ENCODE peak calls at places on chromosomes 1 and 21, in seven cellular contexts. One of them, this sample, is unnamed.

GRCh38 chr1:43617011-43617410 is 32.9 kb upstream of the KDM4A start:
- DNase-seq in heart left ventricle: no peak
- DNase-seq in right lobe of liver: no peak
- DNase-seq in naive thymus-derived CD4-positive, alpha-beta T cell: no peak
- DNase-seq in endothelial cell of umbilical vein: no peak
- DNase-seq in epithelial cell of prostate: no peak
- DNase-seq in CD8-positive, alpha-beta memory T cell: no peak
- DNase-seq in this sample: no peak

GRCh38 chr1:173459885-173460284 is 17.2 kb upstream of the PRDX6 start:
- DNase-seq in heart left ventricle: no peak
- DNase-seq in right lobe of liver: no peak
- DNase-seq in naive thymus-derived CD4-positive, alpha-beta T cell: no peak
- DNase-seq in endothelial cell of umbilical vein: no peak
- DNase-seq in epithelial cell of prostate: no peak
- DNase-seq in CD8-positive, alpha-beta memory T cell: no peak
- DNase-seq in this sample: no peak

GRCh38 chr1:159171688-159172501 is 480 bp downstream of the CADM3 start:
- DNase-seq in heart left ventricle: no peak
- DNase-seq in right lobe of liver: no peak
- DNase-seq in naive thymus-derived CD4-positive, alpha-beta T cell: no peak
- DNase-seq in endothelial cell of umbilical vein: peak
- DNase-seq in epithelial cell of prostate: no peak
- DNase-seq in CD8-positive, alpha-beta memory T cell: no peak
- DNase-seq in this sample: no peak

GRCh38 chr1:201495447-201496295 is 11.3 kb downstream of the CSRP1 start:
- DNase-seq in heart left ventricle: peak
- DNase-seq in right lobe of liver: no peak
- DNase-seq in naive thymus-derived CD4-positive, alpha-beta T cell: no peak
- DNase-seq in endothelial cell of umbilical vein: peak
- DNase-seq in epithelial cell of prostate: no peak
- DNase-seq in CD8-positive, alpha-beta memory T cell: no peak
- DNase-seq in this sample: no peak

GRCh38 chr1:59333626-59334277 is 36.9 kb downstream of the FGGY start:
- DNase-seq in heart left ventricle: no peak
- DNase-seq in right lobe of liver: no peak
- DNase-seq in naive thymus-derived CD4-positive, alpha-beta T cell: no peak
- DNase-seq in endothelial cell of umbilical vein: no peak
- DNase-seq in epithelial cell of prostate: peak
- DNase-seq in CD8-positive, alpha-beta memory T cell: no peak
- DNase-seq in this sample: no peak

GRCh38 chr1:42793824-42794223 is 9.0 kb downstream of the TMEM269 start:
- DNase-seq in heart left ventricle: no peak
- DNase-seq in right lobe of liver: no peak
- DNase-seq in naive thymus-derived CD4-positive, alpha-beta T cell: no peak
- DNase-seq in endothelial cell of umbilical vein: no peak
- DNase-seq in epithelial cell of prostate: no peak
- DNase-seq in CD8-positive, alpha-beta memory T cell: no peak
- DNase-seq in this sample: no peak

GRCh38 chr21:41226853-41227252 is 58.9 kb downstream of the BACE2 start:
- DNase-seq in heart left ventricle: no peak
- DNase-seq in right lobe of liver: no peak
- DNase-seq in naive thymus-derived CD4-positive, alpha-beta T cell: no peak
- DNase-seq in endothelial cell of umbilical vein: no peak
- DNase-seq in epithelial cell of prostate: no peak
- DNase-seq in CD8-positive, alpha-beta memory T cell: no peak
- DNase-seq in this sample: no peak

GRCh38 chr1:228271701-228272251 is 63.9 kb downstream of the OBSCN start:
- DNase-seq in heart left ventricle: no peak
- DNase-seq in right lobe of liver: no peak
- DNase-seq in naive thymus-derived CD4-positive, alpha-beta T cell: no peak
- DNase-seq in endothelial cell of umbilical vein: no peak
- DNase-seq in epithelial cell of prostate: no peak
- DNase-seq in CD8-positive, alpha-beta memory T cell: no peak
- DNase-seq in this sample: no peak

GRCh38 chr1:67840449-67840848 is 7.2 kb upstream of the GNG12 start:
- DNase-seq in heart left ventricle: no peak
- DNase-seq in right lobe of liver: no peak
- DNase-seq in naive thymus-derived CD4-positive, alpha-beta T cell: no peak
- DNase-seq in endothelial cell of umbilical vein: peak
- DNase-seq in epithelial cell of prostate: no peak
- DNase-seq in CD8-positive, alpha-beta memory T cell: no peak
- DNase-seq in this sample: no peak

GRCh38 chr1:215748431-215748830 is 181.3 kb downstream of the KCTD3 start:
- DNase-seq in heart left ventricle: no peak
- DNase-seq in right lobe of liver: no peak
- DNase-seq in naive thymus-derived CD4-positive, alpha-beta T cell: no peak
- DNase-seq in endothelial cell of umbilical vein: no peak
- DNase-seq in epithelial cell of prostate: no peak
- DNase-seq in CD8-positive, alpha-beta memory T cell: no peak
- DNase-seq in this sample: no peak

GRCh38 chr1:42684139-42684538 is 1.9 kb downstream of the YBX1 start:
- DNase-seq in heart left ventricle: no peak
- DNase-seq in right lobe of liver: no peak
- DNase-seq in naive thymus-derived CD4-positive, alpha-beta T cell: no peak
- DNase-seq in endothelial cell of umbilical vein: no peak
- DNase-seq in epithelial cell of prostate: no peak
- DNase-seq in CD8-positive, alpha-beta memory T cell: no peak
- DNase-seq in this sample: no peak

GRCh38 chr1:8598060-8598724 is 219.2 kb downstream of the RERE start:
- DNase-seq in heart left ventricle: peak
- DNase-seq in right lobe of liver: no peak
- DNase-seq in naive thymus-derived CD4-positive, alpha-beta T cell: no peak
- DNase-seq in endothelial cell of umbilical vein: peak
- DNase-seq in epithelial cell of prostate: no peak
- DNase-seq in CD8-positive, alpha-beta memory T cell: no peak
- DNase-seq in this sample: no peak

GRCh38 chr1:55285849-55286248 is 70.7 kb upstream of the USP24 start:
- DNase-seq in heart left ventricle: no peak
- DNase-seq in right lobe of liver: no peak
- DNase-seq in naive thymus-derived CD4-positive, alpha-beta T cell: no peak
- DNase-seq in endothelial cell of umbilical vein: peak
- DNase-seq in epithelial cell of prostate: peak
- DNase-seq in CD8-positive, alpha-beta memory T cell: no peak
- DNase-seq in this sample: no peak

GRCh38 chr1:45635211-45635610 is 11.4 kb upstream of the CCDC17 start:
- DNase-seq in heart left ventricle: no peak
- DNase-seq in right lobe of liver: no peak
- DNase-seq in naive thymus-derived CD4-positive, alpha-beta T cell: no peak
- DNase-seq in endothelial cell of umbilical vein: no peak
- DNase-seq in epithelial cell of prostate: no peak
- DNase-seq in CD8-positive, alpha-beta memory T cell: no peak
- DNase-seq in this sample: no peak

GRCh38 chr1:183652547-183653467 is at the start of gene APOBEC4:
- DNase-seq in heart left ventricle: no peak
- DNase-seq in right lobe of liver: no peak
- DNase-seq in naive thymus-derived CD4-positive, alpha-beta T cell: peak
- DNase-seq in endothelial cell of umbilical vein: no peak
- DNase-seq in epithelial cell of prostate: no peak
- DNase-seq in CD8-positive, alpha-beta memory T cell: no peak
- DNase-seq in this sample: no peak

GRCh38 chr1:89865498-89866385 is 44.9 kb downstream of the LRRC8D start:
- DNase-seq in heart left ventricle: no peak
- DNase-seq in right lobe of liver: no peak
- DNase-seq in naive thymus-derived CD4-positive, alpha-beta T cell: no peak
- DNase-seq in endothelial cell of umbilical vein: peak
- DNase-seq in epithelial cell of prostate: peak
- DNase-seq in CD8-positive, alpha-beta memory T cell: no peak
- DNase-seq in this sample: no peak

GRCh38 chr1:9797049-9797448 is 26.7 kb downstream of the CLSTN1 start:
- DNase-seq in heart left ventricle: no peak
- DNase-seq in right lobe of liver: no peak
- DNase-seq in naive thymus-derived CD4-positive, alpha-beta T cell: no peak
- DNase-seq in endothelial cell of umbilical vein: no peak
- DNase-seq in epithelial cell of prostate: no peak
- DNase-seq in CD8-positive, alpha-beta memory T cell: no peak
- DNase-seq in this sample: no peak

GRCh38 chr1:232780354-232780753 is 24.9 kb upstream of the MAP10 start:
- DNase-seq in heart left ventricle: no peak
- DNase-seq in right lobe of liver: no peak
- DNase-seq in naive thymus-derived CD4-positive, alpha-beta T cell: no peak
- DNase-seq in endothelial cell of umbilical vein: no peak
- DNase-seq in epithelial cell of prostate: no peak
- DNase-seq in CD8-positive, alpha-beta memory T cell: no peak
- DNase-seq in this sample: no peak

GRCh38 chr1:206744683-206745082 is 25.9 kb upstream of the IL19 start:
- DNase-seq in heart left ventricle: peak
- DNase-seq in right lobe of liver: no peak
- DNase-seq in naive thymus-derived CD4-positive, alpha-beta T cell: no peak
- DNase-seq in endothelial cell of umbilical vein: no peak
- DNase-seq in epithelial cell of prostate: no peak
- DNase-seq in CD8-positive, alpha-beta memory T cell: no peak
- DNase-seq in this sample: no peak

GRCh38 chr1:16116625-16117024 is 39.2 kb downstream of the EPHA2 start:
- DNase-seq in heart left ventricle: no peak
- DNase-seq in right lobe of liver: no peak
- DNase-seq in naive thymus-derived CD4-positive, alpha-beta T cell: no peak
- DNase-seq in endothelial cell of umbilical vein: no peak
- DNase-seq in epithelial cell of prostate: no peak
- DNase-seq in CD8-positive, alpha-beta memory T cell: no peak
- DNase-seq in this sample: no peak
- H3K27ac ChIP-seq in heart left ventricle: no peak
- H3K27ac ChIP-seq in right lobe of liver: no peak
- H3K27ac ChIP-seq in naive thymus-derived CD4-positive, alpha-beta T cell: no peak
- H3K27ac ChIP-seq in endothelial cell of umbilical vein: no peak
- H3K27ac ChIP-seq in epithelial cell of prostate: no peak
- H3K27ac ChIP-seq in CD8-positive, alpha-beta memory T cell: no peak
- H3K27ac ChIP-seq in this sample: no peak

GRCh38 chr1:70487910-70488665 is 77.0 kb downstream of the CTH start:
- DNase-seq in heart left ventricle: no peak
- DNase-seq in right lobe of liver: no peak
- DNase-seq in naive thymus-derived CD4-positive, alpha-beta T cell: peak
- DNase-seq in endothelial cell of umbilical vein: peak
- DNase-seq in epithelial cell of prostate: peak
- DNase-seq in CD8-positive, alpha-beta memory T cell: no peak
- DNase-seq in this sample: no peak
- H3K27ac ChIP-seq in heart left ventricle: no peak
- H3K27ac ChIP-seq in right lobe of liver: no peak
- H3K27ac ChIP-seq in naive thymus-derived CD4-positive, alpha-beta T cell: no peak
- H3K27ac ChIP-seq in endothelial cell of umbilical vein: no peak
- H3K27ac ChIP-seq in epithelial cell of prostate: peak
- H3K27ac ChIP-seq in CD8-positive, alpha-beta memory T cell: no peak
- H3K27ac ChIP-seq in this sample: no peak

GRCh38 chr1:205497351-205497750 is 7.1 kb upstream of the CDK18 start:
- DNase-seq in heart left ventricle: no peak
- DNase-seq in right lobe of liver: no peak
- DNase-seq in naive thymus-derived CD4-positive, alpha-beta T cell: no peak
- DNase-seq in endothelial cell of umbilical vein: no peak
- DNase-seq in epithelial cell of prostate: no peak
- DNase-seq in CD8-positive, alpha-beta memory T cell: no peak
- DNase-seq in this sample: no peak

GRCh38 chr1:205502111-205502810 is 2.2 kb upstream of the CDK18 start:
- DNase-seq in heart left ventricle: no peak
- DNase-seq in right lobe of liver: no peak
- DNase-seq in naive thymus-derived CD4-positive, alpha-beta T cell: no peak
- DNase-seq in endothelial cell of umbilical vein: no peak
- DNase-seq in epithelial cell of prostate: no peak
- DNase-seq in CD8-positive, alpha-beta memory T cell: no peak
- DNase-seq in this sample: no peak

GRCh38 chr1:205499789-205500188 is 4.7 kb upstream of the CDK18 start:
- DNase-seq in heart left ventricle: no peak
- DNase-seq in right lobe of liver: no peak
- DNase-seq in naive thymus-derived CD4-positive, alpha-beta T cell: no peak
- DNase-seq in endothelial cell of umbilical vein: no peak
- DNase-seq in epithelial cell of prostate: no peak
- DNase-seq in CD8-positive, alpha-beta memory T cell: no peak
- DNase-seq in this sample: no peak

GRCh38 chr1:205502992-205503391 is 1.5 kb upstream of the CDK18 start:
- DNase-seq in heart left ventricle: no peak
- DNase-seq in right lobe of liver: no peak
- DNase-seq in naive thymus-derived CD4-positive, alpha-beta T cell: no peak
- DNase-seq in endothelial cell of umbilical vein: no peak
- DNase-seq in epithelial cell of prostate: no peak
- DNase-seq in CD8-positive, alpha-beta memory T cell: no peak
- DNase-seq in this sample: no peak

DNA sequence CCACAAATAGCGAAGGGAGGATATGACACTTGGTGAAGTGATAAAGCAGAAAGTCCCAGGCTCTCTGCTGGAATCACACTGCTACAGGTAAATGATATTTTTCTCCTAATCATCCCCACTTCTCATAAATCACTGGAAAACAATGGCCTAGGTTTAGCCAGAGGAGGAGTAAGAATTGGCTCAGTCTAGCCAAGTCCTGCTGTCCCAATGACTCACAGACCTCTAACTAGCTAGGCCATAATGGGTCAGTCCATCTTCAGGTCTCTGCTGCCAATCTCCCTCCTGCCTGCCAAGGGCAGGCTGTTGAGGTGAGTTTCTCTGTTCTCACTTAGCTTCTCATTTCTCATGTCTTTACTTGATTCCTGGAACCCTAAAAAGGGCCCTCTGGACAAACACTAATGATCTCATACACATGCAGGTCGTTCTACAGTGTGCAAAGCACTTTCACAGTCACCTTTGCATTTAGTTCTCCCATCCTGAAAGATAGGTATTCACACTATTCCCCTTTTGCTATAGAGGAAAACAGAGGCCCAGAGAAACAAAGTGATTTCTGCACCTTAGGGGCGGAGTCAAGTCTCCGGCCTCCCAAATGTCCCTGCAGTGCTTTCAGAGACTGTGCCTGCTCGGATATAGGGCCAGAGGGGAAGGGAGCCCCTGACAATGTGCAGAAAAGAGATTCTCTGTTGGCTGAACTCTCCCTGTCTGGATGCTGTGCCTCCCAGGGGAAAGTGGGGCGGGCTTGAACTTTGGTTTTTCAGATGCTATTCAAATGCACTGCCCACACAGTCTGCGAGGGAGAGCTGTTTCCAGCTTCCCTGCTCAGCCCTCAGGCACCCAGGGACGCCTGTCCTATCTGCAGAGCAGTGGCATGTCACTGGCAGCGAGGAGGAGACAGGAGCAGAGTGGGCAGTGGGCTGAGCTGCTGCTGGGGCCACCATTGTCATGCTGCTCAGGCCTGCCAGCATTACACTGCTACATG is 3.9 kb upstream of the CDK18 start:
- DNase-seq in heart left ventricle: no peak
- DNase-seq in right lobe of liver: no peak
- DNase-seq in naive thymus-derived CD4-positive, alpha-beta T cell: no peak
- DNase-seq in endothelial cell of umbilical vein: no peak
- DNase-seq in epithelial cell of prostate: no peak
- DNase-seq in CD8-positive, alpha-beta memory T cell: no peak
- DNase-seq in this sample: no peak
- H3K27ac ChIP-seq in heart left ventricle: no peak
- H3K27ac ChIP-seq in right lobe of liver: no peak
- H3K27ac ChIP-seq in naive thymus-derived CD4-positive, alpha-beta T cell: no peak
- H3K27ac ChIP-seq in endothelial cell of umbilical vein: no peak
- H3K27ac ChIP-seq in epithelial cell of prostate: no peak
- H3K27ac ChIP-seq in CD8-positive, alpha-beta memory T cell: no peak
- H3K27ac ChIP-seq in this sample: no peak

DNA sequence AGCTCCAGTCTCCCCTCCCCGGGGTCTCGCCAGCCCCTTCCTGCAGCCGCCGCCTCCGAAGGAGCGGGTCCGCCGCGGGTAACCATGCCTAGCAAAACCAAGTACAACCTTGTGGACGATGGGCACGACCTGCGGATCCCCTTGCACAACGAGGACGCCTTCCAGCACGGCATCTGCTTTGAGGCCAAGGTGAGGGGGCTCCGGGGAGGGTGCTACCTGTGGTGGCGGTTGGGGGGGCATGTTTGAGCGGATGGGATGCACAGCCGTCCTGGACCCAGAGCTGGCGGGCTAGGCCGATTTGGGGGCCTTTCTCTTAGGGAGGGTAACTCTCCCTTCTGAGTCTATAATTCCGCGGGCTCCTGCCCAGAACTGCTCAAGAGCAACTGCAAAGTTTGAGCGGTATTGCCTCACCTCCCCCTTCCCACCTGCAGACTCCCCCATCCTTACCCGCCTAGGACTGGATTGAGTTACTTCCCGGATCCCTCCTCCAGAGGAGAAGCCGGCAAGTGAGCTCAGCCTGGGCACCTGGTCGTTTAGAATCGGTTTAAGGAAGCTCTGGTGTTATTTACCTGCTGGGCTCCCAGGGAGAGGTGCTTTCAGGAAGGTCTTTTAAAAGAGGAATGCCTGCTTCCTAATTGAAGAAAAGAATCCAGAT is 730 bp downstream of the NOS1AP start:
- DNase-seq in heart left ventricle: no peak
- DNase-seq in right lobe of liver: peak
- DNase-seq in naive thymus-derived CD4-positive, alpha-beta T cell: peak
- DNase-seq in endothelial cell of umbilical vein: no peak
- DNase-seq in epithelial cell of prostate: no peak
- DNase-seq in CD8-positive, alpha-beta memory T cell: peak
- DNase-seq in this sample: no peak
- H3K27ac ChIP-seq in heart left ventricle: no peak
- H3K27ac ChIP-seq in right lobe of liver: peak
- H3K27ac ChIP-seq in naive thymus-derived CD4-positive, alpha-beta T cell: no peak
- H3K27ac ChIP-seq in endothelial cell of umbilical vein: no peak
- H3K27ac ChIP-seq in epithelial cell of prostate: no peak
- H3K27ac ChIP-seq in CD8-positive, alpha-beta memory T cell: no peak
- H3K27ac ChIP-seq in this sample: peak

This sample was measured in esophagus squamous epithelium.